ENCODE peak calls at places on chromosome 17, in five cellular contexts. M is SK-N-SH, X is K562, B is H1, Q is GM12878. H is an unnamed sample.
A peak's percentile ranks its signal among the peaks of the same experiment; 100 is the strongest.

GRCh38 chr17:40883960-40884359 is 1.1 kb downstream of the KRT20 start:
- DNase-seq in M (no peak), X (no peak), B (no peak), Q (no peak), H (no peak)

GRCh38 chr17:55577687-55578086 is 66.4 kb upstream of the SMIM36 start:
- DNase-seq in Q (no peak), X (no peak), M (no peak), B (no peak), H (no peak)

GRCh38 chr17:56798916-56799315 is 34.8 kb downstream of the C17orf67 start:
- DNase-seq in Q (no peak), B (no peak), X (peak; percentile 32), M (no peak), H (no peak)

GRCh38 chr17:61380217-61380835 is 19.3 kb upstream of the TBX2 start:
- DNase-seq in Q (no peak), B (no peak), M (peak; percentile 57), X (no peak), H (no peak)

GRCh38 chr17:14329900-14330491 is 29.1 kb downstream of the HS3ST3B1 start:
- DNase-seq in X (no peak), M (no peak), B (no peak), Q (no peak), H (no peak)

GRCh38 chr17:33942414-33942813 is 312.7 kb upstream of the CCL2 start:
- DNase-seq in X (peak; percentile 77), Q (no peak), B (no peak), M (peak; percentile 34), H (no peak)

GRCh38 chr17:37847811-37848331 is 76.3 kb upstream of the TBC1D3K start:
- DNase-seq in Q (no peak), B (no peak), X (no peak), M (no peak), H (no peak)

GRCh38 chr17:81097134-81097942 is 62.4 kb downstream of the BAIAP2 start:
- DNase-seq in X (peak; percentile 88), Q (no peak), M (peak; percentile 87), B (peak; percentile 84), H (no peak)

GRCh38 chr17:17892009-17892408 is 55.2 kb upstream of the SREBF1 start:
- DNase-seq in B (no peak), Q (no peak), M (no peak), X (no peak), H (no peak)

GRCh38 chr17:37848690-37849616 is 75.3 kb upstream of the TBC1D3K start:
- DNase-seq in B (no peak), M (no peak), X (no peak), Q (peak; percentile 79), H (no peak)

GRCh38 chr17:50956409-50956749 is 90.2 kb upstream of the TOB1 start:
- DNase-seq in B (no peak), X (no peak), Q (no peak), M (no peak), H (no peak)

GRCh38 chr17:50955667-50956120 is 89.5 kb upstream of the TOB1 start:
- DNase-seq in B (peak; percentile 39), M (peak; percentile 80), X (no peak), Q (no peak), H (no peak)

GRCh38 chr17:50955160-50955559 is 89.0 kb upstream of the TOB1 start:
- DNase-seq in X (no peak), Q (no peak), B (no peak), M (no peak), H (no peak)

GRCh38 chr17:50957600-50958575 is 91.7 kb upstream of the TOB1 start:
- DNase-seq in Q (no peak), X (no peak), B (no peak), M (no peak), H (no peak)

DNA sequence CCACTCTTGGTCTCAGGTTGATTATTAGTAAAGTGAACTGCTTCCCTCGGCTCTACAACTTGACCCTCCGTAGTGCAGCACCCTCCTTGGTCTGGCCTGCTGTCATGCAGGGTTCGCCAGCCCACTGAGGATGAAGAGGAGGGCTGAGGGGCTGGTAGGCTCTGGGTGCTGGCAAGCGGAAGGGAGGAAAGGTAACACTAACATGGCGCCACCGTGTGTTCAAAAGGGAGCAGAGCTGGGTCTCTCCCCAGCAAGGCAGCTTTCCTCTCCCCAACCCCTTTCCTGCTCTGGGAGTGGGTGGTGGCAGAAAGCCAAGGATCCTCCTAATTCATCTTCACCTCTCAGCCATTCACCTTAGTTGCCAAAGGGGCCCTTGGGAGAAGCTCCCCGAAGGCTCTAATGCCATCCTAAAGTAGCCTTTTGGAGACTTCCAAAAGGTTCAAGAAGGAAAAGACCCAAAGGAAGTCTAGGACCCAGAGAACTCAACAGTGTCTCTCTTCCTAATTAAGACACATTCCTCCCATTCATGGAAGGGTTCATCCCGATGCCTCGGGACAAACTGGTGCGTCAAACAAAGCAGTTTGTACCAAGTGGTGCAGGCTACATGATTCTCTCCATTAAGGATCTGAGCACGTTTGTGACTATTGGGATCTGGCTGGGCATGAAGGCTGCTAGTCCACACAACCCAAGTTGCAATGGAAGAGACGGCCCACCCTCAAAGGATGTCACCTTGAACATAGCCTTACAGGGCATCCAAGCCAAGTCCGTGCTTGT is 90.8 kb upstream of the TOB1 start:
- DNase-seq in Q (no peak), X (peak; percentile 73), B (peak; percentile 81), M (peak; percentile 75), H (peak; percentile 83)
- TF ChIP-seq JUND in Q (no peak), X (peak; percentile 11), B (no peak), M (no peak), H (no peak)

GRCh38 chr17:58351710-58352017 is 337 bp downstream of the SUPT4H1 start:
- DNase-seq in B (no peak), M (no peak), Q (no peak), X (peak; percentile 2), H (no peak)
- TF ChIP-seq JUND in B (no peak), M (no peak), Q (no peak), X (no peak), H (no peak)

GRCh38 chr17:75683467-75684041 is 16.4 kb downstream of the SAP30BP start:
- DNase-seq in B (no peak), Q (no peak), X (peak; percentile 63), M (no peak), H (no peak)
- TF ChIP-seq JUND in B (no peak), Q (no peak), X (peak; percentile 62), M (peak; percentile 57), H (no peak)

GRCh38 chr17:57956311-57957119 is 1.3 kb upstream of the CUEDC1 start:
- DNase-seq in B (peak; percentile 54), M (peak; percentile 27), X (no peak), Q (peak; percentile 62), H (no peak)

GRCh38 chr17:57955183-57955952 is at the start of gene CUEDC1:
- DNase-seq in M (peak; percentile 98), X (peak; percentile 82), Q (no peak), B (peak; percentile 82), H (peak; percentile 82)

GRCh38 chr17:57959929-57960328 is 4.7 kb upstream of the CUEDC1 start:
- DNase-seq in B (peak; percentile 20), X (no peak), M (no peak), Q (no peak), H (no peak)

GRCh38 chr17:57957120-57957850 is 2.1 kb upstream of the CUEDC1 start:
- DNase-seq in Q (no peak), X (no peak), B (peak; percentile 43), M (peak; percentile 10), H (no peak)

GRCh38 chr17:57957886-57958285 is 2.7 kb upstream of the CUEDC1 start:
- DNase-seq in X (no peak), M (no peak), Q (no peak), B (peak; percentile 22), H (no peak)
- TF ChIP-seq JUND in X (no peak), M (no peak), Q (no peak), B (no peak), H (no peak)